ENCODE peak calls at places on chromosomes 4 and X, in eight cellular contexts. One of them, this sample, is unnamed.

GRCh38 chr4:170038232-170038631 is 12.0 kb upstream of the MFAP3L start:
- DNase-seq in fibroblast of lung: no peak
- DNase-seq in osteoblast: no peak
- DNase-seq in uterus: no peak
- DNase-seq in sigmoid colon: no peak
- DNase-seq in IMR-90: no peak
- DNase-seq in CD4-positive, alpha-beta memory T cell: no peak
- DNase-seq in heart left ventricle: no peak
- DNase-seq in this sample: no peak

GRCh38 chr4:93182722-93183121 is 645.8 kb upstream of the ATOH1 start:
- DNase-seq in fibroblast of lung: no peak
- DNase-seq in osteoblast: no peak
- DNase-seq in uterus: no peak
- DNase-seq in sigmoid colon: no peak
- DNase-seq in IMR-90: no peak
- DNase-seq in CD4-positive, alpha-beta memory T cell: no peak
- DNase-seq in heart left ventricle: no peak
- DNase-seq in this sample: no peak

GRCh38 chr4:864456-865120 is 38.7 kb upstream of the CPLX1 start:
- DNase-seq in fibroblast of lung: no peak
- DNase-seq in osteoblast: peak; percentile 49
- DNase-seq in uterus: no peak
- DNase-seq in sigmoid colon: no peak
- DNase-seq in IMR-90: no peak
- DNase-seq in CD4-positive, alpha-beta memory T cell: no peak
- DNase-seq in heart left ventricle: no peak
- DNase-seq in this sample: no peak

GRCh38 chrX:109481986-109482385 is at the start of gene GUCY2F:
- DNase-seq in fibroblast of lung: no peak
- DNase-seq in osteoblast: no peak
- DNase-seq in uterus: no peak
- DNase-seq in sigmoid colon: no peak
- DNase-seq in IMR-90: no peak
- DNase-seq in CD4-positive, alpha-beta memory T cell: no peak
- DNase-seq in heart left ventricle: no peak
- DNase-seq in this sample: no peak

GRCh38 chr4:150510176-150510875 is 71.6 kb upstream of the MAB21L2 start:
- DNase-seq in fibroblast of lung: peak; percentile 85
- DNase-seq in osteoblast: peak; percentile 52
- DNase-seq in uterus: no peak
- DNase-seq in sigmoid colon: no peak
- DNase-seq in IMR-90: peak; percentile 86
- DNase-seq in CD4-positive, alpha-beta memory T cell: no peak
- DNase-seq in heart left ventricle: no peak
- DNase-seq in this sample: no peak

GRCh38 chrX:103398321-103398937 is 22.1 kb downstream of the BEX3 start:
- DNase-seq in fibroblast of lung: peak; percentile 88
- DNase-seq in osteoblast: peak; percentile 62
- DNase-seq in uterus: no peak
- DNase-seq in sigmoid colon: no peak
- DNase-seq in IMR-90: peak; percentile 86
- DNase-seq in CD4-positive, alpha-beta memory T cell: no peak
- DNase-seq in heart left ventricle: no peak
- DNase-seq in this sample: no peak

GRCh38 chr4:148067307-148067916 is 335.5 kb downstream of the ARHGAP10 start:
- DNase-seq in fibroblast of lung: no peak
- DNase-seq in osteoblast: peak; percentile 69
- DNase-seq in uterus: no peak
- DNase-seq in sigmoid colon: no peak
- DNase-seq in IMR-90: no peak
- DNase-seq in CD4-positive, alpha-beta memory T cell: no peak
- DNase-seq in heart left ventricle: no peak
- DNase-seq in this sample: no peak

GRCh38 chrX:13432376-13432775 is 112.5 kb upstream of the ATXN3L start:
- DNase-seq in fibroblast of lung: peak; percentile 98
- DNase-seq in osteoblast: peak; percentile 86
- DNase-seq in uterus: peak; percentile 56
- DNase-seq in sigmoid colon: peak; percentile 86
- DNase-seq in IMR-90: peak; percentile 98
- DNase-seq in CD4-positive, alpha-beta memory T cell: no peak
- DNase-seq in heart left ventricle: peak; percentile 56
- DNase-seq in this sample: no peak

GRCh38 chrX:149131780-149132179 is 373.3 kb downstream of the IDS start:
- DNase-seq in fibroblast of lung: no peak
- DNase-seq in osteoblast: no peak
- DNase-seq in uterus: no peak
- DNase-seq in sigmoid colon: no peak
- DNase-seq in IMR-90: no peak
- DNase-seq in CD4-positive, alpha-beta memory T cell: no peak
- DNase-seq in heart left ventricle: no peak
- DNase-seq in this sample: no peak

GRCh38 chr4:132417220-132417619 is 731.9 kb upstream of the PCDH10 start:
- DNase-seq in fibroblast of lung: no peak
- DNase-seq in osteoblast: no peak
- DNase-seq in uterus: no peak
- DNase-seq in sigmoid colon: no peak
- DNase-seq in IMR-90: no peak
- DNase-seq in CD4-positive, alpha-beta memory T cell: no peak
- DNase-seq in heart left ventricle: no peak
- DNase-seq in this sample: no peak

GRCh38 chr4:105306158-105306781 is 159.6 kb downstream of the TET2 start:
- DNase-seq in fibroblast of lung: no peak
- DNase-seq in osteoblast: peak; percentile 62
- DNase-seq in uterus: no peak
- DNase-seq in sigmoid colon: no peak
- DNase-seq in IMR-90: no peak
- DNase-seq in CD4-positive, alpha-beta memory T cell: peak; percentile 17
- DNase-seq in heart left ventricle: no peak
- DNase-seq in this sample: no peak

GRCh38 chr4:5821665-5822358 is 71.1 kb downstream of the CRMP1 start:
- DNase-seq in fibroblast of lung: no peak
- DNase-seq in osteoblast: peak; percentile 74
- DNase-seq in uterus: no peak
- DNase-seq in sigmoid colon: no peak
- DNase-seq in IMR-90: no peak
- DNase-seq in CD4-positive, alpha-beta memory T cell: no peak
- DNase-seq in heart left ventricle: no peak
- DNase-seq in this sample: no peak

GRCh38 chrX:1551959-1552546 is 15.1 kb upstream of the P2RY8 start:
- DNase-seq in fibroblast of lung: no peak
- DNase-seq in osteoblast: no peak
- DNase-seq in uterus: no peak
- DNase-seq in sigmoid colon: no peak
- DNase-seq in IMR-90: no peak
- DNase-seq in CD4-positive, alpha-beta memory T cell: no peak
- DNase-seq in heart left ventricle: no peak
- DNase-seq in this sample: no peak

GRCh38 chr4:17286737-17287460 is 225.0 kb downstream of the QDPR start:
- DNase-seq in fibroblast of lung: no peak
- DNase-seq in osteoblast: no peak
- DNase-seq in uterus: no peak
- DNase-seq in sigmoid colon: no peak
- DNase-seq in IMR-90: no peak
- DNase-seq in CD4-positive, alpha-beta memory T cell: no peak
- DNase-seq in heart left ventricle: no peak
- DNase-seq in this sample: no peak

DNA sequence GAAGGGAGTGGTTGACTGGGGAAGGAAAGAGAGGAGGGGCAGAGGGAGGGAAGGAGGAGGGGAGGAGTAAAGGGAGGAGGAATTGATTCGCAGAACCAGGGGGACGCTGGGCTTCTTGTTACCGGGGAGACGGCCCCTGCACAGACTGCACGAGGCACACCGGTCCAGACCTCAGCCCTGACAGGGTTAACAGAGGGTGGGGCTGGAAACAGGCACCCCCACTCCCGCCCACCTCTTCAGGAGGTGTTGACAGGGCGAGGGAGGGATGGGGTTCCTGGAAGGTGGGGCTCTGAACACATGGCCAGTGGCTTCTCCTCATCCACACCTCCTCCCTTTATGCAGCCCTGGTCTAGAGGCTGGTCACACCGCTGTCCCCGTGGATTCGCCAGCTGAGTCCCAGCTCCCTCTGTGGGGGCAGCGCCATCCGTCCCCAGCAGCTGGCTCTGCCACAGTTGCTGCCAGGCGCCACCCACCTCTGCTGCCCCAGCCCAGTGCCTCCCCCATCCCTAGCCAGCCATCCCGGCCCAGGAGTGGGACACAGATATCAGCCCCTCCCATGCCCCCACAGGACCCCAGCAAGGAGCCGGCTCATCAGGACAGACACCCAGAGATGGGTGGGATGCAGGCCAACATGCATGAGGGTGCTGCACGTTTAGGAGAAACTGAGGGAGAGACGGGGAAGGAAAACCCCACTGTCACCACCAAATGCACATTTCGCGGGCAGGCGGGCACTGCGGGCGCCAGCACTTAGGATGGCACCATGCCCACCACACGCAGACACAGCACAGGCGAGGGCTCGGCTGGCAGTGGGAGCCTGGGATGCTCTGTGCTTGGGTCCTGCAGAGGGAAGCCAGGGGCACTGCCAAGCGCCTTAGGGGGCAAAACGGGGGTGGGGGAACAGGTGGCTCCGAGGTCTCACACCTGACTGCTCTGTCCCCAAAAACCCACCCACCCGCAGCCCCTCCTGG is 87.6 kb downstream of the ABLIM2 start:
- DNase-seq in fibroblast of lung: no peak
- DNase-seq in osteoblast: no peak
- DNase-seq in uterus: no peak
- DNase-seq in sigmoid colon: no peak
- DNase-seq in IMR-90: no peak
- DNase-seq in CD4-positive, alpha-beta memory T cell: no peak
- DNase-seq in heart left ventricle: no peak
- DNase-seq in this sample: peak; percentile 35
- H3K27ac ChIP-seq in fibroblast of lung: no peak overlapping the region
- H3K27ac ChIP-seq in osteoblast: no peak overlapping the region
- H3K27ac ChIP-seq in uterus: no peak overlapping the region
- H3K27ac ChIP-seq in sigmoid colon: no peak overlapping the region
- H3K27ac ChIP-seq in IMR-90: no peak overlapping the region
- H3K27ac ChIP-seq in CD4-positive, alpha-beta memory T cell: no peak overlapping the region
- H3K27ac ChIP-seq in heart left ventricle: no peak overlapping the region
- H3K27ac ChIP-seq in this sample: no peak overlapping the region

GRCh38 chr4:76012388-76012801 is 5.1 kb upstream of the CXCL9 start:
- DNase-seq in fibroblast of lung: peak; percentile 23
- DNase-seq in osteoblast: no peak
- DNase-seq in uterus: no peak
- DNase-seq in sigmoid colon: no peak
- DNase-seq in IMR-90: peak; percentile 91
- DNase-seq in CD4-positive, alpha-beta memory T cell: no peak
- DNase-seq in heart left ventricle: no peak
- DNase-seq in this sample: no peak
- H3K4me1 ChIP-seq in fibroblast of lung: peaks cover 6% of the 10 kb centered on the region
- H3K4me1 ChIP-seq in osteoblast: peaks cover 16% of the 10 kb centered on the region
- H3K4me1 ChIP-seq in uterus: no peaks in the 10 kb centered on the region
- H3K4me1 ChIP-seq in sigmoid colon: peaks cover 11% of the 10 kb centered on the region
- H3K4me1 ChIP-seq in IMR-90: peaks cover 19% of the 10 kb centered on the region
- H3K4me1 ChIP-seq in CD4-positive, alpha-beta memory T cell: no peaks in the 10 kb centered on the region
- H3K4me1 ChIP-seq in heart left ventricle: peaks cover 8% of the 10 kb centered on the region
- H3K4me1 ChIP-seq in this sample: peaks cover 8% of the 10 kb centered on the region

DNA sequence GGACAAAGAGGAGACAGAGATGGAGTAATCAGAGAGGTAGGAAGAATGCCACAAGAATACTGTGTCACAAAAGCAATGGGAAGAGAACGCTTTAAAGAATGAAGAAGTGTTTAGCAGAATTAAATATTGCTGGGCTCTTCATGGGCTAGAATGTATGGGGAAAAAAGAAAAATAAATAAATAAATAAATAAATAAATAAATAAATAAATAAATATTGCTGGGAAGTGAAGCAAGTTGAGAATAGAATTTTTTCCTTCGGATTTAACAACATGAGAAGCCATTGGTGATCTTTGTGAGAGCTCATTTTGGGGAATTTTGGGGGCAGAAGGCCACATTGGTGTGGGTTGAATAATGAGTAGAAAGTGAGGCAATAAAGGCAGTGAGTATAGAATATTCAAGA is 59.7 kb upstream of the FRMPD3 start:
- DNase-seq in fibroblast of lung: no peak
- DNase-seq in osteoblast: no peak
- DNase-seq in uterus: no peak
- DNase-seq in sigmoid colon: no peak
- DNase-seq in IMR-90: no peak
- DNase-seq in CD4-positive, alpha-beta memory T cell: no peak
- DNase-seq in heart left ventricle: no peak
- DNase-seq in this sample: no peak
- H3K36me3 ChIP-seq in fibroblast of lung: no peaks in the 10 kb centered on the region
- H3K36me3 ChIP-seq in osteoblast: no peaks in the 10 kb centered on the region
- H3K36me3 ChIP-seq in uterus: no peaks in the 10 kb centered on the region
- H3K36me3 ChIP-seq in sigmoid colon: no peaks in the 10 kb centered on the region
- H3K36me3 ChIP-seq in IMR-90: no peaks in the 10 kb centered on the region
- H3K36me3 ChIP-seq in CD4-positive, alpha-beta memory T cell: no peaks in the 10 kb centered on the region
- H3K36me3 ChIP-seq in heart left ventricle: no peaks in the 10 kb centered on the region
- H3K36me3 ChIP-seq in this sample: no peaks in the 10 kb centered on the region

DNA sequence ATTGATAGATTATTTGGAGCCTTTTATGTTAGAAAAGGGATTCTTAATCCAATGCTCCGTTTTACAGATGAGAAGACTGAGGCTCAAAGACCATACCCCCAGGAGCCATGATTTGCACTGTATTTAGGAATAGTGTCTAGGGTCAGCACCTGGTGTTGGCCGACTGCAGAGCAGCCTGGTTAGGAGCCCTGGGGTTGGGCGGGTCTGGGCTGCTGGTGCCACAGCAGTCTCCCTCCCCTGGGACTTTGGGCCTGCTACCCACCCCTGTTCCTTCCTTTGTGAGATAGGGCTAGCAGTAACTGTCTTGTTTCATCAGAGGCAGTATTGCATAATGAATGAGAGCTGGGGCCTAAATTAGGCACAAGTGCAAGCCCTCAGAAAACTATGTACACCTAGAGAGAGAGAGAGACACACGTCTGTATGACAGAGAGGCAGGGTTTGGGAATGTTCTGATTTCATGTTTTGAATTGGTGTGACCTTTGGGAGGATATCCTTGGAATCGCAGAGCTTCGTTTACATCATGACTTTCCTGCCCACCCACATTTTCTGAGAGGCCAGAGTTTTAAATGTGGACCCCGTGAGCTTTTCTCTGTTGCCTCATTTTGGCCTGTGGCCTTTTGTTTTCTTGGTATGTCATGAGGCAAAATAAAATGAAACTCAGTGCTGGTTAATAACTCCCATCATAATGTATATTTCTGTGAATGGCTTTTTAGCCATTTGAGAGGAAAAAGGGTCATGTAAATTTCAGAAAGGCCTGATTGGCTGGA is 111.8 kb downstream of the PTTG2 start:
- DNase-seq in fibroblast of lung: peak; percentile 73
- DNase-seq in osteoblast: no peak
- DNase-seq in uterus: no peak
- DNase-seq in sigmoid colon: no peak
- DNase-seq in IMR-90: peak; percentile 44
- DNase-seq in CD4-positive, alpha-beta memory T cell: no peak
- DNase-seq in heart left ventricle: peak; percentile 44
- DNase-seq in this sample: peak; percentile 63
- H3K27ac ChIP-seq in fibroblast of lung: no peak overlapping the region
- H3K27ac ChIP-seq in osteoblast: peak overlapping the region; percentile 43
- H3K27ac ChIP-seq in uterus: peak overlapping the region; percentile 31
- H3K27ac ChIP-seq in sigmoid colon: peak overlapping the region; percentile 58
- H3K27ac ChIP-seq in IMR-90: peak overlapping the region; percentile 46
- H3K27ac ChIP-seq in CD4-positive, alpha-beta memory T cell: no peak overlapping the region
- H3K27ac ChIP-seq in heart left ventricle: peak overlapping the region; percentile 75
- H3K27ac ChIP-seq in this sample: no peak overlapping the region

GRCh38 chr4:101331017-101331416 is 16.3 kb downstream of the PPP3CA start:
- DNase-seq in fibroblast of lung: no peak
- DNase-seq in osteoblast: no peak
- DNase-seq in uterus: no peak
- DNase-seq in sigmoid colon: no peak
- DNase-seq in IMR-90: no peak
- DNase-seq in CD4-positive, alpha-beta memory T cell: no peak
- DNase-seq in heart left ventricle: no peak
- DNase-seq in this sample: no peak
- H3K4me1 ChIP-seq in fibroblast of lung: no peaks in the 10 kb centered on the region
- H3K4me1 ChIP-seq in osteoblast: peaks cover 3% of the 10 kb centered on the region
- H3K4me1 ChIP-seq in uterus: no peaks in the 10 kb centered on the region
- H3K4me1 ChIP-seq in sigmoid colon: peaks cover 21% of the 10 kb centered on the region
- H3K4me1 ChIP-seq in IMR-90: no peaks in the 10 kb centered on the region
- H3K4me1 ChIP-seq in CD4-positive, alpha-beta memory T cell: peaks cover 53% of the 10 kb centered on the region
- H3K4me1 ChIP-seq in heart left ventricle: peaks cover 35% of the 10 kb centered on the region
- H3K4me1 ChIP-seq in this sample: peaks cover 12% of the 10 kb centered on the region